ENCODE peak calls at places on chromosomes 16 and 17, in six cellular contexts. K is upper lobe of left lung, V is H1, B is stomach, A is SK-N-SH, Y is A549. S is an unnamed sample.
A peak's percentile ranks its signal among the peaks of the same experiment; 100 is the strongest.

GRCh38 chr16:19044781-19045180 is 22.6 kb upstream of the COQ7 start:
- DNase-seq in K (no peak), V (no peak), B (no peak), A (no peak), Y (no peak), S (no peak)

GRCh38 chr16:57284952-57285263 is 436 bp upstream of the PLLP start:
- DNase-seq in K (no peak), V (no peak), B (no peak), A (no peak), Y (no peak), S (no peak)

GRCh38 chr16:85750827-85751641 is at the start of gene C16orf74:
- DNase-seq in K (peak; percentile 39), V (no peak), B (peak; percentile 68), A (peak; percentile 90), Y (peak; percentile 74), S (no peak)

GRCh38 chr17:61481421-61481820 is 29.2 kb downstream of the TBX4 start:
- DNase-seq in K (peak; percentile 3), V (peak; percentile 44), B (no peak), A (no peak), Y (no peak), S (no peak)

GRCh38 chr17:29567362-29568330 is 809 bp upstream of the ABHD15 start:
- DNase-seq in K (peak; percentile 72), V (peak; percentile 84), B (peak; percentile 73), A (peak; percentile 87), Y (peak; percentile 90), S (peak; percentile 59)

GRCh38 chr16:56221995-56222394 is 30.7 kb downstream of the GNAO1 start:
- DNase-seq in K (no peak), V (no peak), B (no peak), A (peak; percentile 57), Y (no peak), S (no peak)

GRCh38 chr17:77045441-77046041 is 95.2 kb upstream of the SEC14L1 start:
- DNase-seq in K (no peak), V (no peak), B (no peak), A (no peak), Y (no peak), S (no peak)

GRCh38 chr16:2239231-2239675 is 3.0 kb downstream of the DNASE1L2 start:
- DNase-seq in K (no peak), V (no peak), B (no peak), A (peak; percentile 23), Y (no peak), S (no peak)

GRCh38 chr16:76518791-76519190 is 241.6 kb downstream of the CNTNAP4 start:
- DNase-seq in K (no peak), V (no peak), B (no peak), A (no peak), Y (no peak), S (no peak)

GRCh38 chr16:70572050-70572925 is 48.7 kb downstream of the SF3B3 start:
- DNase-seq in K (no peak), V (no peak), B (no peak), A (no peak), Y (no peak), S (no peak)

GRCh38 chr16:4384497-4384896 is 12.8 kb downstream of the VASN start:
- DNase-seq in K (no peak), V (no peak), B (no peak), A (peak; percentile 89), Y (no peak), S (no peak)

GRCh38 chr16:85333744-85334640 is 221.7 kb upstream of the CIBAR2 start:
- DNase-seq in K (peak; percentile 45), V (no peak), B (no peak), A (peak; percentile 56), Y (no peak), S (no peak)

GRCh38 chr17:17990282-17990681 is 17.6 kb downstream of the DRC3 start:
- DNase-seq in K (no peak), V (no peak), B (no peak), A (no peak), Y (no peak), S (no peak)

GRCh38 chr17:58755577-58756245 is at the start of gene PPM1E:
- DNase-seq in K (peak; percentile 28), V (peak; percentile 93), B (peak; percentile 33), A (peak; percentile 98), Y (peak; percentile 79), S (peak; percentile 9)

GRCh38 chr16:49620158-49620867 is 235.6 kb downstream of the ZNF423 start:
- DNase-seq in K (no peak), V (no peak), B (peak; percentile 72), A (peak; percentile 88), Y (peak; percentile 44), S (peak; percentile 55)

GRCh38 chr17:79947351-79948031 is 88.2 kb downstream of the TBC1D16 start:
- DNase-seq in K (peak; percentile 19), V (no peak), B (no peak), A (no peak), Y (no peak), S (no peak)

GRCh38 chr17:6997171-6997570 is 1.3 kb downstream of the ALOX12 start:
- DNase-seq in K (no peak), V (no peak), B (no peak), A (no peak), Y (no peak), S (no peak)

GRCh38 chr17:57966246-57966645 is 11.0 kb upstream of the CUEDC1 start:
- DNase-seq in K (no peak), V (no peak), B (no peak), A (no peak), Y (no peak), S (no peak)

DNA sequence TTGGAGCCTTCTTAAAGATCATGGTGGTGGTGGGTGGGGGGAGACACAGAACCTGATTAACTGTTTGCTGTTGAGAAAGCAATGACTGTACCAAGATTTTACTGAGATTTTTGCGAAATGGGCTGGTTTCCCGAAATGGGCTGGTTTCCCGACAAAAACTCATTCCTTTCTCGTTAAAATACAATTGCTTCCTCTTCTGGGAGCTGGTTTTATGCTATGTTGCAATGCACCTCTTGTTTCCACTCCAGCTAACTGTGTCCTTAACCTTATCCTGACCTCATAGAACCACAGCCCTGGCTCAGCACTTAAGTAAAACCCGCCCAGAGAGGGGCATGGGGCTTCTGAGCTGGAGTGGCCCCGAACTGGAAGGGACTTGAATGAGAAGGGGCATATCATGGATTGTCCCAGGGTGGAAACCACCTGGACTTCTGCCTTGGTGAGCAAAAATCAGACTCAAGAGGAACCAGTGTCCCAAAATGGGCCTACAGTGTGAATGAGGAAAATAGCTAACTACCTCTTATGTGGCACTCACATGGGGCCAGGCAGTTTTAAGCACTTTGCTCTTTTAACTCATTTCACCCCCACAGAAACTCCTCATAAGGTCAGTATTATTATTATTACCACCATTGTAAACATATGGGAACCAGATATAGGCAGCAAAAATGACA is 20.8 kb downstream of the FAM20A start:
- DNase-seq in K (peak; percentile 86), V (no peak), B (no peak), A (no peak), Y (no peak), S (no peak)
- TF ChIP-seq EP300 in K (peak; percentile 92), V (no peak), B (no peak), A (no peak), Y (no peak), S (peak; percentile 88)

GRCh38 chr17:36120221-36120620 is 16.6 kb downstream of the CCL4 start:
- DNase-seq in K (no peak), V (no peak), B (no peak), A (no peak), Y (no peak), S (no peak)

GRCh38 chr17:36117505-36118382 is 14.1 kb downstream of the CCL4 start:
- DNase-seq in K (no peak), V (no peak), B (no peak), A (no peak), Y (no peak), S (no peak)

GRCh38 chr17:36123431-36123830 is 19.8 kb downstream of the CCL4 start:
- DNase-seq in K (no peak), V (no peak), B (no peak), A (no peak), Y (no peak), S (no peak)

DNA sequence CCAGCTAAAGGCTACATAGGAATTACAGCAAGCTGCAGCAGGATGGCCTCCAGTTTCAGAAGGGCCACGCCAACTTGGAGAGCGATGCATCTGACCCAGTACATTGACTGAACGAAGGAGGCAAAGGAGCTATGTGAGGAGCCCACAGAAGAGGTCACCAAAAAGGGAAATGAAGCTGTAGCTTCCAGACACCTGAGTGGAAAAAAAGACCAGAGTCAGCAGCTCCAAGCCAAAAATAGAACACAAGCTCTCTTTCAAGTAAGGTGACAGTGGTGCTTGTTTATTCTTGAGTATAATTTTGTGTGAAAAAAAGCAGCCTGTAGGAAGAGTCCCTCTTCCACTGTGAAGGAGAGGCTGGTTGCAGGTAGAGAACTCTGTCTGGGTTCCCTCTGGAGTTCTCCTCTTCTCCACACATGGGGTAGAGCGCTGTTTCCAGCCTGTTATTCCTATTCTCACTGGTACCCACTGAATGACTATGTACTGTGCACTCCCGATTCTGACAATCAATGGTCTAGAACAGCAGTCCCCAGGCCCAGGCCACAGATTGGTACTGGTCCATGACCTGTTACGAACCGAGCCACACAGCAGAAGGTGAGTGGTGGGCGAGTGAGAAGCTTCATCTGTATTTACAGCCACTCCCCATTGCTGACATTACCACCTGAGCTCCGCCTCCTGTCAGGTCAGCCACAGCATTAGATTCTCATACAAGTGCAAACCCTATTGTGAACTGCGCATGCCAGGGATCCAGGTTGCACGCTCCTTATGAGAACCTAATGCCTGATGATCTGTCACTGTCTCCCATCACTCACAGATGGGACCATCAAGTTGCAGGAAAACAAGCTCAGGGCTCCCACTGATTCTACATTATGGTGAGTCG is 15.1 kb downstream of the CCL4 start:
- DNase-seq in K (no peak), V (no peak), B (no peak), A (no peak), Y (peak; percentile 19), S (no peak)
- TF ChIP-seq EP300 in K (no peak), V (no peak), B (no peak), A (no peak), Y (no peak), S (no peak)

GRCh38 chr16:25257956-25258855 is 561 bp upstream of the ZKSCAN2 start:
- DNase-seq in K (peak; percentile 85), V (peak; percentile 91), B (peak; percentile 82), A (peak; percentile 90), Y (peak; percentile 82), S (peak; percentile 64)
- TF ChIP-seq EP300 in K (no peak), V (no peak), B (no peak), A (peak; percentile 24), Y (no peak), S (no peak)

GRCh38 chr17:45087978-45088377 is 26.9 kb downstream of the NMT1 start:
- DNase-seq in K (no peak), V (no peak), B (no peak), A (no peak), Y (no peak), S (no peak)

GRCh38 chr17:45092932-45093430 is 31.9 kb downstream of the NMT1 start:
- DNase-seq in K (peak; percentile 92), V (no peak), B (peak; percentile 57), A (no peak), Y (peak; percentile 99), S (peak; percentile 78)

GRCh38 chr17:45088741-45089140 is 27.6 kb downstream of the NMT1 start:
- DNase-seq in K (no peak), V (no peak), B (no peak), A (no peak), Y (no peak), S (no peak)

GRCh38 chr17:45091778-45092425 is 30.8 kb downstream of the NMT1 start:
- DNase-seq in K (no peak), V (no peak), B (no peak), A (no peak), Y (peak; percentile 61), S (no peak)

DNA sequence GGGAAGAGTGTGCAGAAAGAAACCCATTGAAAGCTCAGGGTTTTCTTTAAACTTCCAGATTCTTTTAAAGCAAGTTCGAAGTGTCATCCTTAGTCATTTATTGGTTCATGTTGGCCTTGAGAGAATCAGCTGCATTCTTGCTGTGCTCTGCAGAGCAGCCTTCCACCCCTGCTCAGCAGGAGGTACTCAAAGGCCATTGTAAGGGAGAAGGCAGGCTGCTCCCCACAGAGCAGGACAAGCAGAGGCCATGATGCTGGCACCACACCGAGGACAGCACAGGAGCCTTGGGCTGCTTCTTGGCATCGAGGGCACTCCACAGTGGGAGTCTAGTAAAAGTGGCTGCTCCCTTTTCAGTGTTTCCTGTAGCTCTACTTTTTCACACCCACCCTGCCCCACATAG is 29.6 kb downstream of the NMT1 start:
- DNase-seq in K (no peak), V (no peak), B (no peak), A (no peak), Y (no peak), S (no peak)
- TF ChIP-seq EP300 in K (no peak), V (no peak), B (no peak), A (no peak), Y (no peak), S (no peak)

S was measured in tibial nerve.